ENCODE peak calls at places on chromosomes 11 and 22, in six cellular contexts. P is fibroblast of lung, O is mammary epithelial cell, Y is foreskin fibroblast, J is ascending aorta, A is psoas muscle. U is an unnamed sample.

GRCh38 chr22:39292561-39293074 is 26.8 kb downstream of the RPL3 start:
- DNase-seq in P (peak; percentile 86), O (peak; percentile 96), Y (peak; percentile 93), J (peak; percentile 95), A (peak; percentile 91), U (peak; percentile 96)

GRCh38 chr11:36053901-36054300 is 110.0 kb downstream of the LDLRAD3 start:
- DNase-seq in P (peak; percentile 81), O (no peak), Y (no peak), J (no peak), A (no peak), U (no peak)

GRCh38 chr11:126628790-126629621 is 273.5 kb downstream of the ST3GAL4 start:
- DNase-seq in P (no peak), O (no peak), Y (peak; percentile 82), J (no peak), A (no peak), U (no peak)

GRCh38 chr11:70491696-70492472 is 93.6 kb downstream of the CTTN start:
- DNase-seq in P (no peak), O (no peak), Y (no peak), J (no peak), A (no peak), U (no peak)

GRCh38 chr11:1931791-1932480 is 12.4 kb downstream of the TNNT3 start:
- DNase-seq in P (no peak), O (no peak), Y (no peak), J (no peak), A (no peak), U (no peak)

GRCh38 chr11:112614605-112615004 is 346.6 kb upstream of the NCAM1 start:
- DNase-seq in P (no peak), O (peak; percentile 88), Y (no peak), J (no peak), A (no peak), U (no peak)

GRCh38 chr22:32355760-32356159 is 1.9 kb upstream of the RFPL3 start:
- DNase-seq in P (no peak), O (peak; percentile 23), Y (no peak), J (no peak), A (no peak), U (no peak)

GRCh38 chr11:132114185-132114584 is 743.8 kb downstream of the NTM start:
- DNase-seq in P (no peak), O (no peak), Y (no peak), J (no peak), A (no peak), U (no peak)

GRCh38 chr11:14499178-14499559 is 442 bp downstream of the COPB1 start:
- DNase-seq in P (peak; percentile 21), O (peak; percentile 8), Y (no peak), J (peak; percentile 63), A (no peak), U (peak; percentile 6)

GRCh38 chr11:8906629-8907028 is 4.4 kb upstream of the AKIP1 start:
- DNase-seq in P (peak; percentile 80), O (peak; percentile 92), Y (peak; percentile 45), J (no peak), A (no peak), U (peak; percentile 75)

DNA sequence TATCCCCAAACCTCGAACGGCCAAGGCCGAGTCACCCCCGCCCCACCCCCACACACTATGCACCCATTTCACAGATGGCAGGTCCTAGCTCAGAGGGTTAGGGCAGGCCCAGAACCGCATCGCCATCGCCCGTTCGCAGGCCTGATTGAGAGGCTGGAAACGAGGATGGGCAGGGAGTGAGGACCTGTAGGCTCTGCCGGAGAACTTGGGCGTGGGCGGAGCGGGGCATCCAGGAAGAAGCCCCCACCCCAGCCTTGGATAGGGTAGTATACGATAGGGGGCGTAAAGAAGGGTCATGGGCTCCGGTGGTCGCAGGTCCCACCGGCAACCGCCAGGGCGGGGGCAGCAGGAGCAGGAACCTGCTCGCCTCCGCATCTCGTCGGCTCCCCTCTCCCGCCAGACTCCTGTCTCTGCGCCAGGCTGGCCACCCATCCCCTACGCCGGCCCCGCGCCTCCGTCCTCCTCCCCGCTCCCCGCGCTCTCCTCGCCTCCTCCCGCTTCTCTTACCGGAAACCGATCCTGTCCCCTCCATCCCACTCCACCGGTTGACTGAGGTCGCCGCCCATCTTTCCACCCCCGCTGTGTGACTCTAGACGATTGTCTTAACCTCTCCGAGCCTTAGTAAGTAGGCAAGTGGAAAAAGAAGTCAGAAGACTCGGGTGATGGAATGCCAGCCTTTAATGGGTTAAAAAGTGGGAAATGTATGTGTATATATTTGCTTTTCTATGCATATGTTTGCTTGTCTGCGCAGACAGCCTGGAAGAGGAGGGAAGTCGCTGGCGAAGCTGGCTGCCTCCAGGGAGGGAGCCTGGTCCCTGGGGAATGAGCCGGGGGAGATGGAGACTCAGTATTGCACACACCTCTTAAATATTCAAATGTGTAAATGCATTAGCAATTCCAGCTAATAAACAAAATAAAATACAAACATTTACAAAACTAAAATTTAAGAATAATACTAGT is 52.8 kb downstream of the CYTH4 start:
- DNase-seq in P (no peak), O (no peak), Y (no peak), J (no peak), A (no peak), U (no peak)
- H3K4me3 ChIP-seq in P (no peak overlapping the region), O (no peak overlapping the region), Y (no peak overlapping the region), J (no peak overlapping the region), A (no peak overlapping the region), U (no peak overlapping the region)

DNA sequence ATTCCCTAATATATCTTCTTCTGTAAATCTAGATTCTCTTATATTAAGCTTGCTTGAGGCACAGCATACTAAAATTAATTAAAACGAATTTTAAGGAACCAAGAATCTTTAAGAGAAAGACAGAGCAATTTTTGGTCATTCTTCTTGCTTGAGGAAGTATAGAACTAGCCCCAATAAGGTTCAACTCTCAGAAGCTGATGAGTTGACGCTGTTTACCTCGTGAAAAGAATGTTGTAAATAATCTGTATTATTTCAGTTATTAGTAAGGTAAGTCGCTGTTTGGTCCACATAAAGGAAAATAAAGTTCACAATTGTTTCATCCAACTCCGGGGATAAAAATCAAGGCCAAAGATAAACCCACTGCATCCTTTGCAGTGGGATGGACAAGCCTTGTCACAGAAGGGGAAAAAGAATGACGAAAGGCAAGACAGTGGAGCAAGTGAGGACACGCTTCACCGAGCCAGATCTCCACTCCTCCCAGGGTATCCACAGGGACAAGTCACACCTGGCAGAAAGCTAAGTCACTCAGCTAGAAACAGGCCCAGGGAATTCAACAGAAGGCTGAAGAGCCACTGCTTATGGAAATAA is 796 bp downstream of the POU2AF1 start:
- DNase-seq in P (no peak), O (no peak), Y (no peak), J (no peak), A (no peak), U (no peak)
- H3K4me3 ChIP-seq in P (no peak overlapping the region), O (no peak overlapping the region), Y (no peak overlapping the region), J (no peak overlapping the region), A (no peak overlapping the region), U (no peak overlapping the region)

DNA sequence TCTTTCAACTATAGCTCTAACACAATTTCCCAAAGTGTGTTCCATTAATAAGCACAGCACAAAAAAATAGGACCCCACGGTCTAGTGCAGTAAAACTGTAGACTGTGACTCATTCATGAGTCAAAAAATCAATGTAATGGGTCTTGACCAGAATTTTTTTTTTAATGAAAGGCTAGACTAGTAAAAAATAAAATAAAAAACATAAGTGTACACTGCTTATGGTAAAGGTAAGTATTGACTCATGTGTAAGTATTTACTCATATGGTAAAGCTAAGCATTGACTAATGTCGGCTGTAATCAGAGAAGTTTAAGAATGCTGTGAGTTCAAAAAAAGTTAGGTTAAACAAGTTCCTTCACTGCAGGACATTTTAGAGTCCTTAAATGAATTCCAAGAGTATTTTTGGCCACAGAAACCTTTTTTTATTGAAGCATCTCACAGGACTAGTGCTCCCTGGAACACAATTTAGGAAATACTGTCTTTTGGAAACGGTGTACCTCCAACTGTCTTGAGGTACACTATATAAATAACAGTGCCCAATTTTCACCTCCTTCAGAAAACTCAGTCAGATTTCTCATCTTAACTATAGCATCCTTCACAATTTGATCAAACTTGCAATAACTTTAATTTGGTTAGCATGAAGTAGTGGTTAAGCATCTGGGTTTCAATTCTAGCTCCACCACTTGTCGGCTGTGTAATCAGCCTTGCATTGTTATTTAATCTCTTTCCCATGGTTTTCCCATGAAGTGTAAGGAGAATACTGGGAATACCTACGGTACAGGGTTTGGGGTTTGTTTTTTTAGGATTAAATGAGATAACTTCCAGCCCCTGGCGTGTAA is 2.1 kb downstream of the CCDC73 start:
- DNase-seq in P (no peak), O (no peak), Y (no peak), J (no peak), A (no peak), U (no peak)
- H3K4me3 ChIP-seq in P (no peak overlapping the region), O (no peak overlapping the region), Y (no peak overlapping the region), J (peak overlapping the region; percentile 22), A (peak overlapping the region; percentile 47), U (no peak overlapping the region)

DNA sequence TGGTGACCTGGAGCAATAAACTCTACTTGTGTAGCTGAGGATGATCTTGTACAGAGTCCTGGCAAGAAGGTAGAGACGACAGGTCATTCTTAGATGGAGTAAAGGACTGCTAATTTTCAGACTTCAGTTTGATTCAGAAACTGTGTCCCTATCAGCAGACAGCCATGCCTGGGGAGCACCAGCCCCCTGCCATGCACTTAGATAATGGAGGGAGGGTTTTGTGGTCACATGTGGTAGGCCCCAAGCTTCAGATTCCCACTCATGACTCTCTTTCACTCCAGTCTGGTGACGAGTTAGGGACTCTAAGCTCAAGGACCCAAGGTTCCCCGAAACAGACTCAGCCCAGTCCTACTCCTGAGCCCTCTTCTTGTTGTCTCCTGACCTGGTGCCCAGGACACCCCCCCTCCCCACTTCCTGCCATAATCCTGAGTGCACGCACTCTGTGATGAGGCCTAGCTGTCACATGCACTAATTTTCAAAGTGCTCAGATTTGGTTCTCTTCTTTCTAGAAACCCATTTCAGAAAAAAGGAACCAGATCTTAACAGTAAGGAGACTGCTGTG is 10.3 kb upstream of the AMPD3 start:
- DNase-seq in P (no peak), O (no peak), Y (no peak), J (no peak), A (no peak), U (no peak)
- H3K4me3 ChIP-seq in P (no peak overlapping the region), O (no peak overlapping the region), Y (no peak overlapping the region), J (no peak overlapping the region), A (no peak overlapping the region), U (no peak overlapping the region)

GRCh38 chr22:49534386-49534785 is 293.3 kb downstream of the BRD1 start:
- DNase-seq in P (no peak), O (no peak), Y (no peak), J (peak; percentile 9), A (no peak), U (no peak)

GRCh38 chr22:49535527-49536125 is 292.0 kb downstream of the BRD1 start:
- DNase-seq in P (no peak), O (no peak), Y (no peak), J (peak; percentile 35), A (no peak), U (no peak)

GRCh38 chr22:49533886-49534285 is 293.8 kb downstream of the BRD1 start:
- DNase-seq in P (no peak), O (no peak), Y (no peak), J (peak; percentile 25), A (no peak), U (no peak)

GRCh38 chr22:49536571-49537131 is 291.0 kb downstream of the BRD1 start:
- DNase-seq in P (no peak), O (no peak), Y (no peak), J (peak; percentile 40), A (no peak), U (no peak)

GRCh38 chr22:49535126-49535525 is 292.5 kb downstream of the BRD1 start:
- DNase-seq in P (no peak), O (no peak), Y (no peak), J (peak; percentile 52), A (no peak), U (no peak)
- H3K4me3 ChIP-seq in P (no peak overlapping the region), O (no peak overlapping the region), Y (no peak overlapping the region), J (no peak overlapping the region), A (no peak overlapping the region), U (no peak overlapping the region)